ENCODE peak calls at places on chromosomes 4 and X, in seven cellular contexts. G is HT1080; I is stimulated activated naive CD8-positive, alpha-beta T cell treated with anti-CD3 and anti-CD28 coated beads, Interleukin-15, Interleukin-2, amounts not matched to agents 100 U/mL and 50 U/mL, for 24 hours; P is CD4-positive, CD25-positive, alpha-beta regulatory T cell; J is thyroid gland; M is EL; B is right lobe of liver. X is an unnamed sample.

GRCh38 chr4:1240721-1241465 is 8.0 kb downstream of the CTBP1 start:
- DNase-seq in G (no peak), B (peak), I (no peak), J (no peak), M (no peak), P (no peak), X (no peak)

GRCh38 chr4:146522862-146523205 is 1.1 kb upstream of the SLC10A7 start:
- DNase-seq in B (no peak), J (no peak), I (no peak), G (peak), M (peak), P (peak), X (no peak)

GRCh38 chr4:159981457-159981856 is 878.6 kb downstream of the RAPGEF2 start:
- DNase-seq in J (no peak), M (no peak), B (no peak), P (no peak), G (no peak), I (no peak), X (no peak)

GRCh38 chr4:99670409-99671073 is 12.9 kb upstream of the C4orf54 start:
- DNase-seq in B (no peak), P (no peak), I (no peak), G (no peak), J (no peak), M (no peak), X (no peak)

GRCh38 chr4:182465114-182465513 is 221.9 kb downstream of the TENM3 start:
- DNase-seq in M (no peak), B (no peak), J (no peak), I (no peak), G (no peak), P (no peak), X (no peak)

GRCh38 chrX:39396358-39396995 is 595.2 kb downstream of the MID1IP1 start:
- DNase-seq in G (no peak), I (no peak), P (no peak), M (no peak), B (no peak), J (peak), X (no peak)

GRCh38 chrX:127879585-127879984 is 172.6 kb downstream of the ACTRT1 start:
- DNase-seq in M (no peak), B (no peak), I (no peak), J (no peak), G (peak), P (no peak), X (no peak)

GRCh38 chrX:154748712-154749339 is 2.1 kb downstream of the GAB3 start:
- DNase-seq in J (peak), M (peak), G (peak), P (peak), B (no peak), I (no peak), X (no peak)

GRCh38 chr4:25873632-25874129 is 10.9 kb upstream of the SEL1L3 start:
- DNase-seq in M (no peak), P (no peak), J (no peak), I (no peak), G (no peak), B (no peak), X (no peak)